ENCODE peak calls at places on chromosomes 11 and 22, in six cellular contexts. C, R, S, X, T and V are unnamed samples.

GRCh38 chr22:17241571-17242310 is 22.5 kb upstream of the ADA2 start:
- DNase-seq in C (no peak), R (no peak), S (no peak), X (no peak), T (peak; percentile 37), V (no peak)

GRCh38 chr11:59187020-59187419 is 15.1 kb downstream of the DTX4 start:
- DNase-seq in C (no peak), R (no peak), S (no peak), X (no peak), T (no peak), V (no peak)

GRCh38 chr22:41565403-41566054 is 4.7 kb downstream of the CSDC2 start:
- DNase-seq in C (peak; percentile 82), R (peak; percentile 61), S (peak; percentile 89), X (peak; percentile 55), T (peak; percentile 83), V (no peak)

GRCh38 chr22:43998865-43999264 is 25.2 kb upstream of the PARVB start:
- DNase-seq in C (no peak), R (no peak), S (no peak), X (no peak), T (no peak), V (no peak)

GRCh38 chr11:85531498-85531897 is 95.6 kb downstream of the DLG2 start:
- DNase-seq in C (no peak), R (no peak), S (no peak), X (no peak), T (no peak), V (no peak)

GRCh38 chr22:22878801-22879674 is 8.6 kb upstream of the IGLL5 start:
- DNase-seq in C (no peak), R (no peak), S (no peak), X (no peak), T (no peak), V (no peak)

GRCh38 chr11:3230636-3231549 is 1.3 kb downstream of the MRGPRE start:
- DNase-seq in C (no peak), R (no peak), S (no peak), X (no peak), T (no peak), V (no peak)

GRCh38 chr22:35330258-35330861 is 30.7 kb downstream of the TOM1 start:
- DNase-seq in C (peak; percentile 87), R (no peak), S (peak; percentile 86), X (no peak), T (peak; percentile 93), V (peak; percentile 44)

GRCh38 chr11:93193721-93194120 is 4.1 kb downstream of the SLC36A4 start:
- DNase-seq in C (no peak), R (no peak), S (no peak), X (no peak), T (no peak), V (no peak)

DNA sequence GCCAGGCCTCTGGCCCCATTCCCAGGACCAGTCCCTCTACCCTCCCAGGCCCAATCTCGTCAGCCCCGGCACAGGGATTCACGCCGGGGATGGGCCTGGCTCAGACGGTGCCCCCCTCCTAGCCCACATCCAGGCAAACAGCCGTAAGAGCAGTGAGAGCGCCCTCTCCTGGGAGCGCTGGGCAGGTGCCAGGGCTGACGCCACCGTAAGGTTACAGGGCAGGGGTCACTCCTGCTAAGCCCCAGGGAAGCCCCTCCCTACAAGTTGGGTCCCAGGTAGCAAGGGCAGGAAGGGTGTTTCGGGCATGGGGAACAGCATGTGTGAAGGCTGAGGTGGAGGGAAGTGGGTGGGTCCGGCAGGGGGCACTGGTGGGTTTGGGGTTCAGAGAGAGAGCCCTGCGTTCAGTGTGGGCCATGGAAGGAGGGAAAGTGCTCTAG is 19.2 kb upstream of the PPARA start:
- DNase-seq in C (no peak), R (no peak), S (no peak), X (no peak), T (no peak), V (no peak)
- TF ChIP-seq CTCF in C (no peak), R (peak; percentile 86), S (peak; percentile 25), X (peak; percentile 76), T (peak; percentile 14), V (no peak)

GRCh38 chr22:21643533-21644357 is 1.6 kb downstream of the SDF2L1 start:
- DNase-seq in C (no peak), R (no peak), S (no peak), X (no peak), T (no peak), V (no peak)
- H3K4me3 ChIP-seq in C (no peak overlapping the region), R (peak overlapping the region; percentile 88), S (no peak overlapping the region), X (peak overlapping the region; percentile 66), T (peak overlapping the region; percentile 58), V (no peak overlapping the region)

DNA sequence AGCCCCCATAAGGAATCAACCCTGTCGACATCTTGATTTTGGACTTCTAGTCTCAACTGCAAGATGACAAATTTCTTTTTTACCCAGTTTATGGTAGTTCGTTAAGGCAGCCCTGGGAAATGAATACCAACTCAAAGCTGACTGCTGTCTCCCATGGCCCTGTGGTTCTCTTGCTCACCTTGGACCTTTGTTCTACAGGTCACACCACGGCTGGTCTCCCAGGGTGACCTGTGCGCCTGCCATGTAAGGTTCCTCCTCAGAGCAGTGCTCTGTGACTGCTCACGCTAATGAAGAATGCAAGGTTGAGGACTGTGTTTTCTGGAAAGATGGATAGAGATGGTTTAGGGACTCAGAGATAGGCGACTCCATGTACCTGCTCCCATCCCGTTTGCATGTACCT is 68.2 kb downstream of the ZNRF3 start:
- DNase-seq in C (no peak), R (no peak), S (no peak), X (no peak), T (no peak), V (no peak)
- TF ChIP-seq POLR2A in C (no peak), R (no peak), S (no peak), X (no peak), T (no peak), V (no peak)

DNA sequence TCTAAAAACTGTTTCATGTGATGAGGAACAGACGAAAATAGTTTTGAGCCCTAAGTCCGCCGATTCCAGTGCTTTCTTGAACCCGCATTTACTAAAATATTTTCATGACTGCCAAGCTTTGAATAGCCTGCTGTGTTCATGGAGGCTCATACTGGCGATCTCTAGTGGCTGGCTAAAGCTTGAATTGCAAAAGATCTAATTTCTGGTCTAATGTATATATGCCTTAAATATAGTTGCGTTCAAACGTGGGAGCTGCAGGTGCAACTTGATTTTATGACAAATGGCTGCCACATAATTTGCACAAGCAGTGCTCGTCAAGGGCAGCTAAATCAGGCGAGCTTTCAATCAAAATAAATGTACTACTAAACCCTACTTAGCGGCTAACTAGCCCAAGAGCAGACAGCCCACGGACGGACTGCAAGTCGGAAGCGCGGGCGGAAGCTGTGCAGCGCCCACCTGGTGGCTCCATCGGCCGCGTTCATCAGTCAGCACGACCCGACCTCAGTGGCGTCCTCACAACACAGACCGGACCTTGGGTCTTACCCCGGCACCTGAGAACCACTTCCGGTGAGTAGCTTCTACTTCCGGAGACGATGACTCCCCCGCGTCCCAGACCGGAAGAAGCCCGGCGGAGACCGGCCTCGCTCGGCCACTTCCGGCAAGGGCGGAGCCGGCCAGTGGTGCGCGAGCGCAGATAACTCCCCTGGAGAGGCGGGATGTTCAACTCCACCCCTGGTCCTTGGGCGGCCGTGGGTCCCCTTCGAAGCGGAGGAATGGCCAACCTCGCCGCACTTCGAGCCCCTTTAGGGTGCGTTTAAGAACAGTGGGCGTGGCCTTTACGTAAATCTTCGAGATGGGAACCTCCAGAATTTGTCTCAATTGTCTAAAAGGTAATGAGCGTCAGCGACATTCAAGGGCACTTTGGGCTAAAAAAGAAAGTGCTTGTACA is 6.1 kb downstream of the RPL27A start:
- DNase-seq in C (peak; percentile 94), R (peak; percentile 97), S (peak; percentile 96), X (peak; percentile 96), T (peak; percentile 97), V (peak; percentile 97)
- TF ChIP-seq CTCF in C (no peak), R (peak; percentile 13), S (peak; percentile 20), X (peak; percentile 84), T (peak; percentile 19), V (peak; percentile 26)

GRCh38 chr22:46179748-46180147 is 29.4 kb downstream of the PPARA start:
- DNase-seq in C (no peak), R (no peak), S (no peak), X (no peak), T (no peak), V (no peak)
- H3K4me3 ChIP-seq in C (no peak overlapping the region), R (no peak overlapping the region), S (no peak overlapping the region), X (no peak overlapping the region), T (no peak overlapping the region), V (no peak overlapping the region)

DNA sequence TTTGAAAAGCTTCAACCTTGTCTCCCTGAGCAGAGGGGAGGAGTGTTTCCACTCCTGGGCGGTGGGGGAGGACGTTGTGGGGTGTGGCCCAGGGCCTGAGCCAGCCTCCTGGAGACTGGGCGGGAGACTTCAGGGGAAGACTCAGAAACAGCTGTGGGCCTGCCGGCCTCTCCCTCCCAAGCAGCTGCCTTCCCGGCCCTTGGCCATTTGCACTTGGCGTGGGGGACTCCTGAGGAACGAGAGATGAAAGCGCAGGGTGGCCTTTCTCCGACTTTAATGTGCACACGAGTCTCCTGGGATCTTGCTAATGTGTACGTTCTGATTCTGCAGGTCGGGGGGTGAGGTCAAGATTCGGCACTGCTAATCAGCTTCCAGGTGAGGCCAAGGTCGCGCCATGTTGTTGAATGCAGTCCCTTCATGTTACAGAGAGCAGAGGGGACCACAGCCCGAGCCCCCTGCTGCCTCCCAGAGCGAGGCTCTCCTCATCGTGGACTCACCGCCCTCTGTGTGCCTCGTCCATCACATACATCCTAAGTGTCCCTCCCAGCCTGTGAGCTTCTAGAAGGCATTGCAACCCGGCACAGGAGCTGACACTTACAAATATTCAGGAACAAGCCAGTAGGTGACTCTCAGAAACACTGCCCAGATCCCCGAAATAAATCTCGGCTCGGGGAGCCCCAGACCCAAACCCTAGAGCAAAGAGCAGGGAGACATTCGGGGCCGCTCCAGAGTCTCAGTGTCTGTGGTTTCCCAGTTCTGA is 7.7 kb downstream of the LIF start:
- DNase-seq in C (peak; percentile 59), R (no peak), S (peak; percentile 87), X (no peak), T (peak; percentile 65), V (peak; percentile 43)
- TF ChIP-seq POLR2A in C (no peak), R (no peak), S (peak; percentile 64), X (no peak), T (no peak), V (no peak)

DNA sequence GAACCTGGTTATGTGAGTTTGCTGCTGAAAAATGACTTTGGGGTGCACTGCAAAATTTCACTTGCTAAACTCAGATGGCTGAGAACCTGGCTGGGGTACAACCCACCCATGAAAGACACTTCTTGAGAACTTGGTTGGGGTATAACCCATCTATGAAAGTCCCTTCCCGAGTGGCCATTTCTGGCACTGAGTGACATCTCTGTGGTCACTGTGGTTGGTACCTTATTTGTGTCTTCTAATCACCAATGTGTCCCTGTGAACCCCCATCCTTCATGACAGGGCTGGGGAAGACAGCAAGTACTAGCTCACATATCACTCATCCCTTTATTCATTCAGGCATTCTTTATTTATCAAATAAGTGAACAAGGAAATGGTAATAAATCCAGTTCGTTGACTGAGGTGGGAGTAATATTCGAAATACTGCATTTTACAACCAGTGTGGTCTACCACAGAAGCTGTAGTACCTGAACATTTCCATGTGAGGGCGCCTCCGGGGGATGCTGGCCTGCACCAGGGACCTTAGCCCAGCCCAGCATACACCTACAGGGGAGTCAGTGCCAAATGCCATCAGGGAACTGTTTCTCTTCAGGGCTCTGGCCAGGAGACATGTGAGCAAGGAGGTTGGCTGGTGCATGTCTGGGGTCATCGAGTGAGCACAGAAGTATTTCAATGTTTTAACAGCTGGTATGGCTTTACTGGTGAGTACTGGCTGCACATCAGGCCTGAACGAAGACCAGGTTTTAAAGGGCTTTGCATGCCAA is 122.1 kb downstream of the CSNK2A3 start:
- DNase-seq in C (no peak), R (peak; percentile 6), S (no peak), X (peak; percentile 4), T (no peak), V (peak; percentile 93)
- TF ChIP-seq CTCF in C (no peak), R (peak; percentile 69), S (peak; percentile 19), X (peak; percentile 24), T (no peak), V (peak; percentile 89)